ENCODE peak calls at places on chromosomes 3 and 15, in four cellular contexts. One of them, this sample, is unnamed.

GRCh38 chr15:48941913-48942312 is 21.8 kb downstream of the SHC4 start:
- DNase-seq in GM12878: no peak
- DNase-seq in K562: no peak
- DNase-seq in HepG2: no peak
- DNase-seq in this sample: no peak

GRCh38 chr3:157767602-157768001 is 264.4 kb upstream of the VEPH1 start:
- DNase-seq in K562: no peak
- DNase-seq in GM12878: no peak
- DNase-seq in HepG2: no peak
- DNase-seq in this sample: no peak

GRCh38 chr3:101695779-101696372 is 9.4 kb upstream of the RPL24 start:
- DNase-seq in HepG2: peak
- DNase-seq in GM12878: no peak
- DNase-seq in K562: peak
- DNase-seq in this sample: no peak

GRCh38 chr3:122893754-122894668 is 99.1 kb downstream of the SLC49A4 start:
- DNase-seq in GM12878: no peak
- DNase-seq in HepG2: peak
- DNase-seq in K562: no peak
- DNase-seq in this sample: no peak

GRCh38 chr3:157099337-157100078 is 60.4 kb downstream of the CCNL1 start:
- DNase-seq in HepG2: no peak
- DNase-seq in GM12878: no peak
- DNase-seq in K562: no peak
- DNase-seq in this sample: no peak

GRCh38 chr3:105513042-105513441 is 146.3 kb downstream of the ALCAM start:
- DNase-seq in HepG2: no peak
- DNase-seq in K562: no peak
- DNase-seq in GM12878: no peak
- DNase-seq in this sample: no peak

GRCh38 chr3:133381346-133382109 is 18.3 kb upstream of the BFSP2 start:
- DNase-seq in GM12878: no peak
- DNase-seq in K562: no peak
- DNase-seq in HepG2: peak
- DNase-seq in this sample: no peak

GRCh38 chr3:112297714-112298113 is 3.7 kb upstream of the SLC9C1 start:
- DNase-seq in HepG2: no peak
- DNase-seq in GM12878: no peak
- DNase-seq in K562: no peak
- DNase-seq in this sample: no peak

GRCh38 chr15:49187537-49188245 is 17.6 kb downstream of the GALK2 start:
- DNase-seq in GM12878: no peak
- DNase-seq in K562: no peak
- DNase-seq in HepG2: no peak
- DNase-seq in this sample: no peak

GRCh38 chr3:25803833-25804232 is 13.9 kb downstream of the OXSM start:
- DNase-seq in K562: no peak
- DNase-seq in HepG2: no peak
- DNase-seq in GM12878: no peak
- DNase-seq in this sample: no peak

GRCh38 chr3:180523040-180523439 is 78.9 kb upstream of the TTC14 start:
- DNase-seq in K562: no peak
- DNase-seq in HepG2: no peak
- DNase-seq in GM12878: no peak
- DNase-seq in this sample: no peak

GRCh38 chr15:34271493-34271892 is 46.7 kb downstream of the EMC4 start:
- DNase-seq in K562: no peak
- DNase-seq in GM12878: no peak
- DNase-seq in HepG2: peak
- DNase-seq in this sample: no peak

GRCh38 chr15:78626611-78627010 is 5.8 kb upstream of the CHRNA3 start:
- DNase-seq in K562: no peak
- DNase-seq in GM12878: no peak
- DNase-seq in HepG2: no peak
- DNase-seq in this sample: no peak

GRCh38 chr3:133474251-133474801 is 74.5 kb downstream of the BFSP2 start:
- DNase-seq in GM12878: no peak
- DNase-seq in HepG2: no peak
- DNase-seq in K562: no peak
- DNase-seq in this sample: no peak

GRCh38 chr3:37163262-37164020 is 10.9 kb downstream of the LRRFIP2 start:
- DNase-seq in HepG2: no peak
- DNase-seq in K562: no peak
- DNase-seq in GM12878: no peak
- DNase-seq in this sample: peak

GRCh38 chr15:45197512-45197911 is 9.7 kb upstream of the SHF start:
- DNase-seq in HepG2: no peak
- DNase-seq in GM12878: no peak
- DNase-seq in K562: no peak
- DNase-seq in this sample: no peak

GRCh38 chr3:161310649-161311423 is 60.5 kb downstream of the SPTSSB start:
- DNase-seq in HepG2: no peak
- DNase-seq in K562: no peak
- DNase-seq in GM12878: peak
- DNase-seq in this sample: no peak

GRCh38 chr3:194928831-194929594 is 243.3 kb downstream of the FAM43A start:
- DNase-seq in K562: peak
- DNase-seq in GM12878: no peak
- DNase-seq in HepG2: no peak
- DNase-seq in this sample: peak

GRCh38 chr3:52431459-52432223 is 13.3 kb downstream of the SEMA3G start:
- DNase-seq in GM12878: no peak
- DNase-seq in HepG2: no peak
- DNase-seq in K562: no peak
- DNase-seq in this sample: no peak

GRCh38 chr3:53216723-53217122 is 39.1 kb downstream of the TKT start:
- DNase-seq in K562: no peak
- DNase-seq in HepG2: no peak
- DNase-seq in GM12878: no peak
- DNase-seq in this sample: no peak

DNA sequence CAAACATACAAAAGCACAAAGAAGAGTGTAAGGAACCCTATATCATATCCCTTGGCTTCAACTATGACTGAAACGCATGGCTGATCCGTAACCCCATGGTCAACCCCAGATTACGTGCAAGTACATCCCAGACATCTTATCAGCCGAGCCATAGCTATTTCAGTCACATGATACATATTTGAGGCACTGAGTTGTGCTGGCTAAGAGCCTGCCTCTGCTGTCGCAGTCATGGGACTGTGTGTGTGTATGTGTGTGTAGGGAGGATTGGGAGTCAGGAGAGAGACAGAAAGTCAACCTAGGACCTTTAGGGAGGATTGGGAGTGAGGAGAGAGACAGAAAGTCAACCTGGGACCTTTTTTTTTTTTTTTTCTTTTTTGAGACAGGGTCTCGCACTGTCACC is 8.4 kb downstream of the ST6GAL1 start:
- DNase-seq in HepG2: no peak
- DNase-seq in K562: peak
- DNase-seq in GM12878: no peak
- DNase-seq in this sample: no peak
- TF ChIP-seq CREM in HepG2: no peak
- TF ChIP-seq CREM in K562: peak
- TF ChIP-seq CREM in GM12878: no peak
- TF ChIP-seq CREM in this sample: no peak

GRCh38 chr3:49005998-49006397 is 1.2 kb upstream of the WDR6 start:
- DNase-seq in K562: no peak
- DNase-seq in GM12878: no peak
- DNase-seq in HepG2: no peak
- DNase-seq in this sample: no peak
- TF ChIP-seq CREM in K562: no peak
- TF ChIP-seq CREM in GM12878: no peak
- TF ChIP-seq CREM in HepG2: no peak
- TF ChIP-seq CREM in this sample: no peak

GRCh38 chr3:124883766-124884473 is 3.2 kb downstream of the ITGB5 start:
- DNase-seq in K562: no peak
- DNase-seq in GM12878: no peak
- DNase-seq in HepG2: no peak
- DNase-seq in this sample: no peak
- TF ChIP-seq CREM in K562: no peak
- TF ChIP-seq CREM in GM12878: no peak
- TF ChIP-seq CREM in HepG2: no peak
- TF ChIP-seq CREM in this sample: no peak

GRCh38 chr3:72050048-72050632 is 265.2 kb upstream of the PROK2 start:
- DNase-seq in GM12878: no peak
- DNase-seq in K562: no peak
- DNase-seq in HepG2: no peak
- DNase-seq in this sample: no peak

GRCh38 chr3:72054976-72055375 is 270.0 kb upstream of the PROK2 start:
- DNase-seq in GM12878: no peak
- DNase-seq in HepG2: peak
- DNase-seq in K562: no peak
- DNase-seq in this sample: no peak

GRCh38 chr3:72050771-72051170 is 265.8 kb upstream of the PROK2 start:
- DNase-seq in HepG2: no peak
- DNase-seq in K562: no peak
- DNase-seq in GM12878: no peak
- DNase-seq in this sample: no peak

GRCh38 chr3:72055436-72055835 is 270.5 kb upstream of the PROK2 start:
- DNase-seq in GM12878: no peak
- DNase-seq in HepG2: no peak
- DNase-seq in K562: no peak
- DNase-seq in this sample: no peak

DNA sequence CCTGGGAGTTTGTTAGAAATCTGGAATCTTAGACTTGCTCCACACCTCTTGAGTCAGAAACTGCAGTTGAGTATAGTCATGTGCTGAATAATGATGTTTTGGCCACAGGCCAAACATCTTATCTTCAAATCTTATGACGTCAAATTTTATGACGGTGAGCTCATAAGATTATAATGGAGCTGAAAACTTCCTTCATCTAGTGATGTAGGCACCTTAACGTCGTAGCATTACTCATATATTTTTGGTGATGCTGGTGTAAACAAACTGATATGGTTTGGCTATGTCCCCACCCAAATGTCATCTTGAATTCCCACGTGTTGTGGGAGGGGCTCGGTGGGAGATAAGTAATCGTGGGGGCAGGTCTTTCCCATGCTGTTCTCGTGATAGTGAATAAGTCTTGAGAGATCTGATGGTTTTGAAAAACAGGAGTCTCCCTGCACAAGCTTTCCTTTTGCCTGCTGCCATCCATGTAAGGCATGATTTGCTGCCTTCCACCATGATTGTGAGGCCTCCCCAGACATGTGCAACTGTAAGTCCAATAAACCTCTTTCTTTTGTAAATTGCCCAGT is 268.0 kb upstream of the PROK2 start:
- DNase-seq in GM12878: no peak
- DNase-seq in K562: no peak
- DNase-seq in HepG2: no peak
- DNase-seq in this sample: no peak
- TF ChIP-seq CREM in GM12878: no peak
- TF ChIP-seq CREM in K562: peak
- TF ChIP-seq CREM in HepG2: no peak
- TF ChIP-seq CREM in this sample: no peak

DNA sequence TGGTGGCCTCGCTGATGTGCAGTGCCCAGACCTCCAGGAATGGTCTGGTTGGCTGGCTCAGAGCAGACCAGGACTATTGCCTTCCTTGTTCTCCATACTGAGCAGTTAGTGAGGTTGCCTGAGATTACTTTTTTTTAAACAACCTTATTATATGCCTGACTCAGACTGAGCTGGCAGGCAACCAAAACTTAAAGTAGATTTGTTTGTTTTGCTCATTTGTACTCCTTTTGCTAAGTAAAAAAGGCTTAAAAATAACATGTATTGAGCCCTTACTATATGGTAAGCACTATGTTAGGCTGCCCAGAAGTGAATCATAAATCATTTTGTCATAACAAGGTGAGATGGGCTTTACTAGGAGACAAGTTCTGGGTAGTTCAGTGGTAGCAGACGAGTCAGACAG is 92.4 kb downstream of the GHSR start:
- DNase-seq in GM12878: no peak
- DNase-seq in K562: no peak
- DNase-seq in HepG2: no peak
- DNase-seq in this sample: no peak
- TF ChIP-seq CREM in GM12878: no peak
- TF ChIP-seq CREM in K562: no peak
- TF ChIP-seq CREM in HepG2: no peak
- TF ChIP-seq CREM in this sample: no peak

GRCh38 chr15:42118650-42119531 is 24.5 kb upstream of the PLA2G4D start:
- DNase-seq in HepG2: no peak
- DNase-seq in K562: no peak
- DNase-seq in GM12878: no peak
- DNase-seq in this sample: no peak
- TF ChIP-seq CREM in HepG2: no peak
- TF ChIP-seq CREM in K562: no peak
- TF ChIP-seq CREM in GM12878: no peak
- TF ChIP-seq CREM in this sample: no peak